ENCODE peak calls at places on chromosome 6, in six cellular contexts. O, Q, Z, J, N and W are unnamed samples.

GRCh38 chr6:11292837-11293236 is 60.4 kb upstream of the NEDD9 start:
- DNase-seq in O (no peak), N (no peak), Q (no peak), J (no peak), Z (no peak), W (no peak)

GRCh38 chr6:139030539-139030938 is 2.0 kb downstream of the ABRACL start:
- DNase-seq in Z (peak), J (peak), N (no peak), Q (no peak), O (no peak), W (no peak)

GRCh38 chr6:134539865-134540323 is 222.0 kb upstream of the SGK1 start:
- DNase-seq in J (no peak), Z (no peak), Q (no peak), O (no peak), N (no peak), W (peak)

GRCh38 chr6:8275667-8276066 is 159.7 kb downstream of the SLC35B3 start:
- DNase-seq in N (no peak), O (no peak), Q (no peak), Z (no peak), J (no peak), W (no peak)

GRCh38 chr6:133040025-133040838 is 200.9 kb upstream of the EYA4 start:
- DNase-seq in N (peak), J (no peak), Z (no peak), Q (peak), O (no peak), W (no peak)

GRCh38 chr6:118923035-118923434 is 11.9 kb downstream of the MCM9 start:
- DNase-seq in N (no peak), Z (no peak), O (no peak), Q (no peak), J (no peak), W (no peak)

GRCh38 chr6:38264605-38265004 is 375.1 kb downstream of the BTBD9 start:
- DNase-seq in N (no peak), O (no peak), Z (no peak), J (no peak), Q (no peak), W (no peak)

GRCh38 chr6:165821754-165822153 is 158.7 kb upstream of the PDE10A start:
- DNase-seq in Z (no peak), N (peak), Q (peak), J (no peak), O (no peak), W (no peak)

GRCh38 chr6:106446287-106446885 is 85.9 kb downstream of the CRYBG1 start:
- DNase-seq in N (peak), Z (no peak), Q (peak), O (no peak), J (no peak), W (no peak)

GRCh38 chr6:52576392-52577021 is 353 bp downstream of the TRAM2 start:
- DNase-seq in O (no peak), N (peak), Q (peak), Z (peak), J (peak), W (no peak)

GRCh38 chr6:4085329-4085695 is 6.4 kb upstream of the FAM217A start:
- DNase-seq in J (no peak), Q (peak), O (no peak), Z (no peak), N (peak), W (no peak)

GRCh38 chr6:157298325-157298724 is 25.0 kb downstream of the TMEM242 start:
- DNase-seq in Z (no peak), Q (no peak), O (no peak), N (no peak), J (no peak), W (no peak)

GRCh38 chr6:6804843-6805680 is 216.5 kb downstream of the LY86 start:
- DNase-seq in N (no peak), J (no peak), O (no peak), Z (no peak), Q (no peak), W (no peak)

GRCh38 chr6:170124836-170125235 is 166.0 kb downstream of the DLL1 start:
- DNase-seq in J (no peak), Q (no peak), N (no peak), Z (no peak), O (no peak), W (no peak)

GRCh38 chr6:2173203-2173961 is 72.0 kb downstream of the GMDS start:
- DNase-seq in N (no peak), Z (no peak), Q (no peak), O (no peak), J (no peak), W (no peak)

GRCh38 chr6:95521181-95521580 is 56.2 kb upstream of the MANEA start:
- DNase-seq in Q (no peak), J (no peak), Z (no peak), O (no peak), N (no peak), W (no peak)

GRCh38 chr6:41464481-41464880 is 81.7 kb upstream of the FOXP4 start:
- DNase-seq in Z (no peak), N (peak), O (no peak), Q (peak), J (no peak), W (no peak)

GRCh38 chr6:108953681-108954080 is 105.5 kb downstream of the ARMC2 start:
- DNase-seq in O (no peak), J (no peak), N (no peak), Z (no peak), Q (peak), W (no peak)

GRCh38 chr6:55668625-55669024 is 89.6 kb upstream of the HMGCLL1 start:
- DNase-seq in N (peak), O (no peak), Q (peak), J (no peak), Z (no peak), W (no peak)

GRCh38 chr6:2848851-2849250 is 7.2 kb upstream of the SERPINB1 start:
- DNase-seq in Z (peak), J (no peak), Q (no peak), N (no peak), O (no peak), W (no peak)

GRCh38 chr6:132511159-132511835 is 1.6 kb downstream of the STX7 start:
- DNase-seq in Z (no peak), O (no peak), Q (peak), J (peak), N (peak), W (no peak)

GRCh38 chr6:33779895-33780294 is 9.0 kb downstream of the LEMD2 start:
- DNase-seq in Z (no peak), N (no peak), J (peak), O (no peak), Q (no peak), W (no peak)

GRCh38 chr6:162371133-162371532 is 356.4 kb downstream of the PRKN start:
- DNase-seq in N (peak), Q (peak), Z (no peak), J (no peak), O (no peak), W (no peak)

GRCh38 chr6:129849456-129849855 is 11.7 kb downstream of the TMEM244 start:
- DNase-seq in Q (peak), J (no peak), O (no peak), Z (no peak), N (peak), W (no peak)

GRCh38 chr6:22476811-22477210 is 92.6 kb upstream of the HDGFL1 start:
- DNase-seq in Q (no peak), N (no peak), O (no peak), J (no peak), Z (no peak), W (no peak)

GRCh38 chr6:34350100-34350936 is 42.2 kb downstream of the NUDT3 start:
- DNase-seq in N (no peak), Q (no peak), Z (no peak), O (no peak), J (no peak), W (no peak)